ENCODE peak calls at places on chromosomes 12 and 14, in seven cellular contexts. One of them, this sample, is unnamed.

GRCh38 chr12:1093166-1093751 is 102.2 kb downstream of the ERC1 start:
- DNase-seq in fibroblast of pulmonary artery: peak
- DNase-seq in activated T-helper 1 cell treated with Interleukin-2 at 50 U/mL for 16 hours: no peak
- DNase-seq in RPMI7951: peak
- DNase-seq in SW480: peak
- DNase-seq in kidney epithelial cell: no peak
- DNase-seq in NB4: peak
- DNase-seq in this sample: no peak

GRCh38 chr12:11716794-11717532 is 67.5 kb downstream of the ETV6 start:
- DNase-seq in fibroblast of pulmonary artery: peak
- DNase-seq in RPMI7951: peak
- DNase-seq in kidney epithelial cell: no peak
- DNase-seq in NB4: peak
- DNase-seq in activated T-helper 1 cell treated with Interleukin-2 at 50 U/mL for 16 hours: no peak
- DNase-seq in SW480: no peak
- DNase-seq in this sample: no peak

GRCh38 chr12:31288381-31288780 is 37.6 kb downstream of the SINHCAF start:
- DNase-seq in NB4: no peak
- DNase-seq in SW480: no peak
- DNase-seq in kidney epithelial cell: no peak
- DNase-seq in RPMI7951: no peak
- DNase-seq in activated T-helper 1 cell treated with Interleukin-2 at 50 U/mL for 16 hours: no peak
- DNase-seq in fibroblast of pulmonary artery: no peak
- DNase-seq in this sample: no peak

GRCh38 chr12:3552726-3553045 is 61.7 kb downstream of the PRMT8 start:
- DNase-seq in RPMI7951: no peak
- DNase-seq in fibroblast of pulmonary artery: no peak
- DNase-seq in SW480: no peak
- DNase-seq in activated T-helper 1 cell treated with Interleukin-2 at 50 U/mL for 16 hours: no peak
- DNase-seq in kidney epithelial cell: no peak
- DNase-seq in NB4: no peak
- DNase-seq in this sample: no peak

GRCh38 chr12:72098622-72099021 is 160.0 kb downstream of the TPH2 start:
- DNase-seq in activated T-helper 1 cell treated with Interleukin-2 at 50 U/mL for 16 hours: no peak
- DNase-seq in NB4: no peak
- DNase-seq in kidney epithelial cell: peak
- DNase-seq in RPMI7951: no peak
- DNase-seq in SW480: no peak
- DNase-seq in fibroblast of pulmonary artery: no peak
- DNase-seq in this sample: no peak

GRCh38 chr14:78090820-78091219 is 79.4 kb upstream of the NRXN3 start:
- DNase-seq in fibroblast of pulmonary artery: no peak
- DNase-seq in kidney epithelial cell: no peak
- DNase-seq in NB4: no peak
- DNase-seq in activated T-helper 1 cell treated with Interleukin-2 at 50 U/mL for 16 hours: no peak
- DNase-seq in RPMI7951: no peak
- DNase-seq in SW480: no peak
- DNase-seq in this sample: no peak

GRCh38 chr12:121190523-121191031 is 19.4 kb upstream of the P2RX4 start:
- DNase-seq in fibroblast of pulmonary artery: peak
- DNase-seq in SW480: peak
- DNase-seq in kidney epithelial cell: peak
- DNase-seq in activated T-helper 1 cell treated with Interleukin-2 at 50 U/mL for 16 hours: no peak
- DNase-seq in NB4: peak
- DNase-seq in RPMI7951: peak
- DNase-seq in this sample: no peak

GRCh38 chr12:29783773-29784666 is at the start of gene TMTC1:
- DNase-seq in kidney epithelial cell: no peak
- DNase-seq in fibroblast of pulmonary artery: peak
- DNase-seq in activated T-helper 1 cell treated with Interleukin-2 at 50 U/mL for 16 hours: no peak
- DNase-seq in SW480: no peak
- DNase-seq in NB4: no peak
- DNase-seq in RPMI7951: peak
- DNase-seq in this sample: peak

GRCh38 chr14:104342435-104343293 is 204.3 kb downstream of the KIF26A start:
- DNase-seq in activated T-helper 1 cell treated with Interleukin-2 at 50 U/mL for 16 hours: no peak
- DNase-seq in RPMI7951: no peak
- DNase-seq in fibroblast of pulmonary artery: no peak
- DNase-seq in kidney epithelial cell: no peak
- DNase-seq in SW480: no peak
- DNase-seq in NB4: no peak
- DNase-seq in this sample: peak

GRCh38 chr14:69090187-69090789 is 62.6 kb downstream of the DCAF5 start:
- DNase-seq in SW480: peak
- DNase-seq in kidney epithelial cell: no peak
- DNase-seq in fibroblast of pulmonary artery: peak
- DNase-seq in NB4: peak
- DNase-seq in activated T-helper 1 cell treated with Interleukin-2 at 50 U/mL for 16 hours: no peak
- DNase-seq in RPMI7951: no peak
- DNase-seq in this sample: peak

GRCh38 chr12:64085996-64086395 is 136.1 kb downstream of the KICS2 start:
- DNase-seq in fibroblast of pulmonary artery: no peak
- DNase-seq in activated T-helper 1 cell treated with Interleukin-2 at 50 U/mL for 16 hours: no peak
- DNase-seq in SW480: no peak
- DNase-seq in RPMI7951: no peak
- DNase-seq in NB4: no peak
- DNase-seq in kidney epithelial cell: no peak
- DNase-seq in this sample: no peak

GRCh38 chr14:101731187-101732080 is 30.1 kb upstream of the PPP2R5C start:
- DNase-seq in fibroblast of pulmonary artery: peak
- DNase-seq in activated T-helper 1 cell treated with Interleukin-2 at 50 U/mL for 16 hours: peak
- DNase-seq in SW480: peak
- DNase-seq in kidney epithelial cell: peak
- DNase-seq in NB4: peak
- DNase-seq in RPMI7951: peak
- DNase-seq in this sample: peak

GRCh38 chr14:101774814-101775213 is 13.3 kb downstream of the PPP2R5C start:
- DNase-seq in activated T-helper 1 cell treated with Interleukin-2 at 50 U/mL for 16 hours: no peak
- DNase-seq in RPMI7951: no peak
- DNase-seq in NB4: no peak
- DNase-seq in kidney epithelial cell: no peak
- DNase-seq in SW480: no peak
- DNase-seq in fibroblast of pulmonary artery: no peak
- DNase-seq in this sample: no peak

GRCh38 chr12:116044181-116044580 is 233.3 kb downstream of the MED13L start:
- DNase-seq in activated T-helper 1 cell treated with Interleukin-2 at 50 U/mL for 16 hours: no peak
- DNase-seq in kidney epithelial cell: no peak
- DNase-seq in RPMI7951: no peak
- DNase-seq in SW480: no peak
- DNase-seq in NB4: no peak
- DNase-seq in fibroblast of pulmonary artery: no peak
- DNase-seq in this sample: no peak

GRCh38 chr12:51788876-51789275 is 59.6 kb downstream of the FIGNL2 start:
- DNase-seq in fibroblast of pulmonary artery: peak
- DNase-seq in NB4: no peak
- DNase-seq in SW480: no peak
- DNase-seq in RPMI7951: peak
- DNase-seq in kidney epithelial cell: peak
- DNase-seq in activated T-helper 1 cell treated with Interleukin-2 at 50 U/mL for 16 hours: no peak
- DNase-seq in this sample: no peak

GRCh38 chr12:88960213-88960878 is 380.1 kb upstream of the KITLG start:
- DNase-seq in SW480: peak
- DNase-seq in activated T-helper 1 cell treated with Interleukin-2 at 50 U/mL for 16 hours: no peak
- DNase-seq in RPMI7951: peak
- DNase-seq in fibroblast of pulmonary artery: peak
- DNase-seq in kidney epithelial cell: no peak
- DNase-seq in NB4: no peak
- DNase-seq in this sample: no peak

GRCh38 chr14:51869426-51870113 is 9.2 kb downstream of the GNG2 start:
- DNase-seq in SW480: no peak
- DNase-seq in activated T-helper 1 cell treated with Interleukin-2 at 50 U/mL for 16 hours: peak
- DNase-seq in fibroblast of pulmonary artery: no peak
- DNase-seq in RPMI7951: peak
- DNase-seq in kidney epithelial cell: no peak
- DNase-seq in NB4: no peak
- DNase-seq in this sample: no peak

GRCh38 chr12:25855716-25856115 is 102.8 kb upstream of the RASSF8 start:
- DNase-seq in NB4: no peak
- DNase-seq in RPMI7951: no peak
- DNase-seq in fibroblast of pulmonary artery: peak
- DNase-seq in kidney epithelial cell: no peak
- DNase-seq in activated T-helper 1 cell treated with Interleukin-2 at 50 U/mL for 16 hours: no peak
- DNase-seq in SW480: no peak
- DNase-seq in this sample: no peak

GRCh38 chr12:15963271-15963670 is 52.1 kb downstream of the DERA start:
- DNase-seq in kidney epithelial cell: peak
- DNase-seq in fibroblast of pulmonary artery: peak
- DNase-seq in RPMI7951: no peak
- DNase-seq in NB4: no peak
- DNase-seq in activated T-helper 1 cell treated with Interleukin-2 at 50 U/mL for 16 hours: no peak
- DNase-seq in SW480: no peak
- DNase-seq in this sample: no peak

GRCh38 chr14:97025722-97026121 is 228.5 kb downstream of the VRK1 start:
- DNase-seq in RPMI7951: no peak
- DNase-seq in kidney epithelial cell: no peak
- DNase-seq in SW480: no peak
- DNase-seq in activated T-helper 1 cell treated with Interleukin-2 at 50 U/mL for 16 hours: no peak
- DNase-seq in NB4: no peak
- DNase-seq in fibroblast of pulmonary artery: no peak
- DNase-seq in this sample: no peak

GRCh38 chr14:94465042-94465441 is 11.0 kb downstream of the SERPINA9 start:
- DNase-seq in activated T-helper 1 cell treated with Interleukin-2 at 50 U/mL for 16 hours: no peak
- DNase-seq in NB4: no peak
- DNase-seq in SW480: no peak
- DNase-seq in fibroblast of pulmonary artery: no peak
- DNase-seq in kidney epithelial cell: no peak
- DNase-seq in RPMI7951: no peak
- DNase-seq in this sample: no peak

GRCh38 chr12:119156401-119156800 is 22.3 kb upstream of the HSPB8 start:
- DNase-seq in NB4: no peak
- DNase-seq in activated T-helper 1 cell treated with Interleukin-2 at 50 U/mL for 16 hours: no peak
- DNase-seq in RPMI7951: no peak
- DNase-seq in SW480: no peak
- DNase-seq in fibroblast of pulmonary artery: no peak
- DNase-seq in kidney epithelial cell: no peak
- DNase-seq in this sample: peak

GRCh38 chr14:56118611-56119181 is 485 bp downstream of the PELI2 start:
- DNase-seq in activated T-helper 1 cell treated with Interleukin-2 at 50 U/mL for 16 hours: peak
- DNase-seq in NB4: no peak
- DNase-seq in SW480: no peak
- DNase-seq in fibroblast of pulmonary artery: no peak
- DNase-seq in RPMI7951: peak
- DNase-seq in kidney epithelial cell: no peak
- DNase-seq in this sample: peak

GRCh38 chr12:15505616-15506015 is 183.3 kb downstream of the PTPRO start:
- DNase-seq in NB4: no peak
- DNase-seq in kidney epithelial cell: no peak
- DNase-seq in activated T-helper 1 cell treated with Interleukin-2 at 50 U/mL for 16 hours: no peak
- DNase-seq in fibroblast of pulmonary artery: no peak
- DNase-seq in SW480: no peak
- DNase-seq in RPMI7951: no peak
- DNase-seq in this sample: no peak

GRCh38 chr12:26028953-26029740 is 70.7 kb downstream of the RASSF8 start:
- DNase-seq in activated T-helper 1 cell treated with Interleukin-2 at 50 U/mL for 16 hours: no peak
- DNase-seq in SW480: peak
- DNase-seq in RPMI7951: peak
- DNase-seq in kidney epithelial cell: no peak
- DNase-seq in fibroblast of pulmonary artery: peak
- DNase-seq in NB4: peak
- DNase-seq in this sample: no peak

GRCh38 chr12:12839886-12840285 is 26.7 kb downstream of the DDX47 start:
- DNase-seq in NB4: no peak
- DNase-seq in RPMI7951: peak
- DNase-seq in SW480: peak
- DNase-seq in activated T-helper 1 cell treated with Interleukin-2 at 50 U/mL for 16 hours: no peak
- DNase-seq in fibroblast of pulmonary artery: peak
- DNase-seq in kidney epithelial cell: peak
- DNase-seq in this sample: no peak

GRCh38 chr14:105493921-105494605 is 3.0 kb downstream of the TEDC1 start:
- DNase-seq in activated T-helper 1 cell treated with Interleukin-2 at 50 U/mL for 16 hours: no peak
- DNase-seq in NB4: no peak
- DNase-seq in kidney epithelial cell: no peak
- DNase-seq in RPMI7951: no peak
- DNase-seq in SW480: no peak
- DNase-seq in fibroblast of pulmonary artery: no peak
- DNase-seq in this sample: peak